ENCODE peak calls at places on chromosomes 3 and 15, in nine cellular contexts. One of them, this sample, is unnamed.

GRCh38 chr3:184970186-184970585 is 158.2 kb downstream of the VPS8 start:
- DNase-seq in stomach: no peak
- DNase-seq in HFF-Myc: no peak
- DNase-seq in ovary: no peak
- DNase-seq in astrocyte: no peak
- DNase-seq in GM12865: no peak
- DNase-seq in IMR-90: no peak
- DNase-seq in cardiac muscle cell: no peak
- DNase-seq in prostate gland: no peak
- DNase-seq in this sample: no peak

GRCh38 chr3:134090031-134090430 is 60.3 kb upstream of the SLCO2A1 start:
- DNase-seq in HFF-Myc: no peak
- DNase-seq in IMR-90: peak
- DNase-seq in astrocyte: peak
- DNase-seq in ovary: no peak
- DNase-seq in prostate gland: no peak
- DNase-seq in GM12865: no peak
- DNase-seq in cardiac muscle cell: no peak
- DNase-seq in stomach: no peak
- DNase-seq in this sample: no peak

GRCh38 chr3:88003115-88003755 is 55.6 kb downstream of the CGGBP1 start:
- DNase-seq in prostate gland: no peak
- DNase-seq in astrocyte: peak
- DNase-seq in ovary: no peak
- DNase-seq in cardiac muscle cell: peak
- DNase-seq in IMR-90: peak
- DNase-seq in stomach: no peak
- DNase-seq in HFF-Myc: peak
- DNase-seq in GM12865: peak
- DNase-seq in this sample: peak

GRCh38 chr3:100968908-100969556 is 24.2 kb downstream of the ABI3BP start:
- DNase-seq in IMR-90: no peak
- DNase-seq in stomach: no peak
- DNase-seq in prostate gland: no peak
- DNase-seq in astrocyte: no peak
- DNase-seq in ovary: no peak
- DNase-seq in cardiac muscle cell: no peak
- DNase-seq in GM12865: no peak
- DNase-seq in HFF-Myc: no peak
- DNase-seq in this sample: peak

GRCh38 chr3:43190682-43191081 is 84.8 kb upstream of the POMGNT2 start:
- DNase-seq in IMR-90: peak
- DNase-seq in stomach: no peak
- DNase-seq in astrocyte: peak
- DNase-seq in GM12865: no peak
- DNase-seq in HFF-Myc: peak
- DNase-seq in ovary: no peak
- DNase-seq in cardiac muscle cell: no peak
- DNase-seq in prostate gland: no peak
- DNase-seq in this sample: peak

GRCh38 chr15:66931768-66932633 is 133.4 kb upstream of the SMAD3 start:
- DNase-seq in astrocyte: peak
- DNase-seq in ovary: no peak
- DNase-seq in cardiac muscle cell: peak
- DNase-seq in stomach: peak
- DNase-seq in GM12865: no peak
- DNase-seq in IMR-90: peak
- DNase-seq in HFF-Myc: peak
- DNase-seq in prostate gland: peak
- DNase-seq in this sample: peak

GRCh38 chr3:134485075-134485536 is 679 bp downstream of the ANAPC13 start:
- DNase-seq in cardiac muscle cell: no peak
- DNase-seq in stomach: no peak
- DNase-seq in astrocyte: no peak
- DNase-seq in ovary: peak
- DNase-seq in IMR-90: no peak
- DNase-seq in prostate gland: peak
- DNase-seq in GM12865: peak
- DNase-seq in HFF-Myc: no peak
- DNase-seq in this sample: peak

GRCh38 chr3:185823280-185824044 is 1.4 kb downstream of the IGF2BP2 start:
- DNase-seq in prostate gland: peak
- DNase-seq in astrocyte: no peak
- DNase-seq in stomach: peak
- DNase-seq in cardiac muscle cell: peak
- DNase-seq in ovary: peak
- DNase-seq in HFF-Myc: no peak
- DNase-seq in IMR-90: peak
- DNase-seq in GM12865: peak
- DNase-seq in this sample: no peak

GRCh38 chr3:105837143-105837740 is 31.6 kb downstream of the CBLB start:
- DNase-seq in astrocyte: no peak
- DNase-seq in IMR-90: no peak
- DNase-seq in prostate gland: no peak
- DNase-seq in HFF-Myc: no peak
- DNase-seq in stomach: no peak
- DNase-seq in ovary: no peak
- DNase-seq in GM12865: peak
- DNase-seq in cardiac muscle cell: no peak
- DNase-seq in this sample: no peak

GRCh38 chr3:194623449-194624290 is 9.5 kb downstream of the TMEM44 start:
- DNase-seq in astrocyte: no peak
- DNase-seq in IMR-90: no peak
- DNase-seq in GM12865: no peak
- DNase-seq in cardiac muscle cell: no peak
- DNase-seq in HFF-Myc: no peak
- DNase-seq in stomach: no peak
- DNase-seq in ovary: no peak
- DNase-seq in prostate gland: no peak
- DNase-seq in this sample: no peak

GRCh38 chr15:57376695-57377477 is 581 bp downstream of the CGNL1 start:
- DNase-seq in prostate gland: peak
- DNase-seq in GM12865: no peak
- DNase-seq in stomach: no peak
- DNase-seq in IMR-90: peak
- DNase-seq in cardiac muscle cell: peak
- DNase-seq in HFF-Myc: no peak
- DNase-seq in astrocyte: no peak
- DNase-seq in ovary: peak
- DNase-seq in this sample: peak

GRCh38 chr15:55348281-55348778 is 29.3 kb downstream of the PIGB start:
- DNase-seq in IMR-90: no peak
- DNase-seq in cardiac muscle cell: no peak
- DNase-seq in HFF-Myc: no peak
- DNase-seq in GM12865: no peak
- DNase-seq in prostate gland: no peak
- DNase-seq in stomach: no peak
- DNase-seq in ovary: no peak
- DNase-seq in astrocyte: no peak
- DNase-seq in this sample: no peak

GRCh38 chr3:54093849-54094248 is 28.5 kb upstream of the CACNA2D3 start:
- DNase-seq in ovary: no peak
- DNase-seq in cardiac muscle cell: no peak
- DNase-seq in prostate gland: no peak
- DNase-seq in HFF-Myc: no peak
- DNase-seq in IMR-90: no peak
- DNase-seq in stomach: no peak
- DNase-seq in astrocyte: no peak
- DNase-seq in GM12865: no peak
- DNase-seq in this sample: no peak

GRCh38 chr3:16897254-16897926 is 12.6 kb downstream of the PLCL2 start:
- DNase-seq in GM12865: peak
- DNase-seq in HFF-Myc: peak
- DNase-seq in prostate gland: no peak
- DNase-seq in astrocyte: no peak
- DNase-seq in IMR-90: peak
- DNase-seq in stomach: no peak
- DNase-seq in cardiac muscle cell: no peak
- DNase-seq in ovary: no peak
- DNase-seq in this sample: no peak

GRCh38 chr15:31265871-31266711 is 60.5 kb upstream of the KLF13 start:
- DNase-seq in IMR-90: no peak
- DNase-seq in stomach: peak
- DNase-seq in ovary: no peak
- DNase-seq in HFF-Myc: no peak
- DNase-seq in prostate gland: peak
- DNase-seq in GM12865: peak
- DNase-seq in cardiac muscle cell: no peak
- DNase-seq in astrocyte: no peak
- DNase-seq in this sample: no peak

GRCh38 chr3:50236484-50237132 is 604 bp downstream of the GNAI2 start:
- DNase-seq in HFF-Myc: no peak
- DNase-seq in IMR-90: no peak
- DNase-seq in prostate gland: no peak
- DNase-seq in GM12865: no peak
- DNase-seq in stomach: no peak
- DNase-seq in cardiac muscle cell: no peak
- DNase-seq in astrocyte: no peak
- DNase-seq in ovary: no peak
- DNase-seq in this sample: no peak

GRCh38 chr15:47196057-47196456 is 521.2 kb upstream of the SEMA6D start:
- DNase-seq in HFF-Myc: peak
- DNase-seq in cardiac muscle cell: peak
- DNase-seq in GM12865: peak
- DNase-seq in IMR-90: peak
- DNase-seq in prostate gland: peak
- DNase-seq in astrocyte: peak
- DNase-seq in stomach: peak
- DNase-seq in ovary: peak
- DNase-seq in this sample: peak

GRCh38 chr15:43776101-43776717 is 557 bp downstream of the ELL3 start:
- DNase-seq in IMR-90: no peak
- DNase-seq in ovary: peak
- DNase-seq in HFF-Myc: no peak
- DNase-seq in stomach: peak
- DNase-seq in cardiac muscle cell: peak
- DNase-seq in prostate gland: no peak
- DNase-seq in GM12865: peak
- DNase-seq in astrocyte: no peak
- DNase-seq in this sample: no peak

GRCh38 chr3:135229018-135229495 is 434.0 kb downstream of the EPHB1 start:
- DNase-seq in prostate gland: no peak
- DNase-seq in ovary: no peak
- DNase-seq in stomach: peak
- DNase-seq in IMR-90: no peak
- DNase-seq in cardiac muscle cell: no peak
- DNase-seq in astrocyte: no peak
- DNase-seq in HFF-Myc: no peak
- DNase-seq in GM12865: no peak
- DNase-seq in this sample: no peak

GRCh38 chr3:48565591-48566400 is 2.2 kb upstream of the UCN2 start:
- DNase-seq in GM12865: no peak
- DNase-seq in ovary: no peak
- DNase-seq in stomach: no peak
- DNase-seq in HFF-Myc: no peak
- DNase-seq in IMR-90: peak
- DNase-seq in cardiac muscle cell: no peak
- DNase-seq in prostate gland: no peak
- DNase-seq in astrocyte: peak
- DNase-seq in this sample: peak

GRCh38 chr3:77328631-77329030 is 288.7 kb downstream of the ROBO2 start:
- DNase-seq in stomach: no peak
- DNase-seq in GM12865: no peak
- DNase-seq in IMR-90: peak
- DNase-seq in cardiac muscle cell: no peak
- DNase-seq in ovary: no peak
- DNase-seq in HFF-Myc: no peak
- DNase-seq in astrocyte: no peak
- DNase-seq in prostate gland: no peak
- DNase-seq in this sample: no peak
- TF ChIP-seq CTCF in stomach: no peak
- TF ChIP-seq CTCF in GM12865: no peak
- TF ChIP-seq CTCF in IMR-90: no peak
- TF ChIP-seq CTCF in cardiac muscle cell: no peak
- TF ChIP-seq CTCF in ovary: no peak
- TF ChIP-seq CTCF in HFF-Myc: no peak
- TF ChIP-seq CTCF in astrocyte: no peak
- TF ChIP-seq CTCF in prostate gland: no peak
- TF ChIP-seq CTCF in this sample: no peak

GRCh38 chr15:68298882-68299381 is 21.4 kb downstream of the FEM1B start:
- DNase-seq in GM12865: peak
- DNase-seq in stomach: no peak
- DNase-seq in cardiac muscle cell: no peak
- DNase-seq in astrocyte: no peak
- DNase-seq in HFF-Myc: no peak
- DNase-seq in prostate gland: no peak
- DNase-seq in ovary: no peak
- DNase-seq in IMR-90: no peak
- DNase-seq in this sample: peak
- H3K4me3 ChIP-seq in GM12865: peak
- H3K4me3 ChIP-seq in stomach: peak
- H3K4me3 ChIP-seq in cardiac muscle cell: no peak
- H3K4me3 ChIP-seq in astrocyte: no peak
- H3K4me3 ChIP-seq in HFF-Myc: no peak
- H3K4me3 ChIP-seq in prostate gland: no peak
- H3K4me3 ChIP-seq in ovary: peak
- H3K4me3 ChIP-seq in IMR-90: no peak
- H3K4me3 ChIP-seq in this sample: no peak

GRCh38 chr3:120142236-120142635 is 48.0 kb upstream of the GSK3B start:
- DNase-seq in stomach: no peak
- DNase-seq in prostate gland: no peak
- DNase-seq in ovary: no peak
- DNase-seq in HFF-Myc: no peak
- DNase-seq in GM12865: no peak
- DNase-seq in astrocyte: no peak
- DNase-seq in cardiac muscle cell: no peak
- DNase-seq in IMR-90: no peak
- DNase-seq in this sample: no peak

GRCh38 chr3:120139140-120139539 is 44.9 kb upstream of the GSK3B start:
- DNase-seq in stomach: no peak
- DNase-seq in cardiac muscle cell: no peak
- DNase-seq in HFF-Myc: no peak
- DNase-seq in prostate gland: no peak
- DNase-seq in GM12865: no peak
- DNase-seq in IMR-90: no peak
- DNase-seq in ovary: no peak
- DNase-seq in astrocyte: no peak
- DNase-seq in this sample: no peak

GRCh38 chr3:120140098-120140742 is 46.0 kb upstream of the GSK3B start:
- DNase-seq in HFF-Myc: no peak
- DNase-seq in GM12865: no peak
- DNase-seq in stomach: no peak
- DNase-seq in IMR-90: no peak
- DNase-seq in prostate gland: no peak
- DNase-seq in ovary: no peak
- DNase-seq in astrocyte: no peak
- DNase-seq in cardiac muscle cell: no peak
- DNase-seq in this sample: no peak

GRCh38 chr3:120137548-120137947 is 43.3 kb upstream of the GSK3B start:
- DNase-seq in IMR-90: no peak
- DNase-seq in prostate gland: no peak
- DNase-seq in stomach: no peak
- DNase-seq in HFF-Myc: no peak
- DNase-seq in astrocyte: no peak
- DNase-seq in ovary: no peak
- DNase-seq in GM12865: no peak
- DNase-seq in cardiac muscle cell: no peak
- DNase-seq in this sample: no peak
- TF ChIP-seq CTCF in IMR-90: no peak
- TF ChIP-seq CTCF in prostate gland: no peak
- TF ChIP-seq CTCF in stomach: no peak
- TF ChIP-seq CTCF in HFF-Myc: no peak
- TF ChIP-seq CTCF in astrocyte: no peak
- TF ChIP-seq CTCF in ovary: no peak
- TF ChIP-seq CTCF in GM12865: no peak
- TF ChIP-seq CTCF in cardiac muscle cell: no peak
- TF ChIP-seq CTCF in this sample: no peak

GRCh38 chr15:75905231-75905630 is 1.6 kb downstream of the FBXO22 start:
- DNase-seq in prostate gland: no peak
- DNase-seq in cardiac muscle cell: no peak
- DNase-seq in astrocyte: no peak
- DNase-seq in GM12865: no peak
- DNase-seq in ovary: no peak
- DNase-seq in IMR-90: no peak
- DNase-seq in HFF-Myc: no peak
- DNase-seq in stomach: no peak
- DNase-seq in this sample: no peak
- H3K4me3 ChIP-seq in prostate gland: no peak
- H3K4me3 ChIP-seq in cardiac muscle cell: no peak
- H3K4me3 ChIP-seq in astrocyte: peak
- H3K4me3 ChIP-seq in GM12865: peak
- H3K4me3 ChIP-seq in ovary: no peak
- H3K4me3 ChIP-seq in IMR-90: no peak
- H3K4me3 ChIP-seq in HFF-Myc: peak
- H3K4me3 ChIP-seq in stomach: no peak
- H3K4me3 ChIP-seq in this sample: peak

This sample was measured in fibroblast of the aortic adventitia.